ENCODE peak calls at places on chromosomes 11 and 22, in nine cellular contexts. One of them, this sample, is unnamed.

GRCh38 chr11:117221775-117222517 is 9.9 kb downstream of the PCSK7 start:
- DNase-seq in heart left ventricle: peak
- DNase-seq in OCI-LY7: no peak
- DNase-seq in lower leg skin: peak
- DNase-seq in NCI-H2081: peak
- DNase-seq in T-cell: no peak
- DNase-seq in NCI-H1417: no peak
- DNase-seq in NCI-H1436: peak
- DNase-seq in DMS153: peak
- DNase-seq in this sample: peak

GRCh38 chr11:47967577-47968230 is 12.7 kb upstream of the PTPRJ start:
- DNase-seq in DMS153: no peak
- DNase-seq in NCI-H1436: no peak
- DNase-seq in NCI-H1417: no peak
- DNase-seq in OCI-LY7: no peak
- DNase-seq in lower leg skin: no peak
- DNase-seq in NCI-H2081: no peak
- DNase-seq in heart left ventricle: no peak
- DNase-seq in T-cell: no peak
- DNase-seq in this sample: no peak

GRCh38 chr11:69305885-69306540 is 12.1 kb downstream of the MYEOV start:
- DNase-seq in NCI-H1417: no peak
- DNase-seq in lower leg skin: no peak
- DNase-seq in NCI-H2081: no peak
- DNase-seq in NCI-H1436: no peak
- DNase-seq in heart left ventricle: no peak
- DNase-seq in DMS153: no peak
- DNase-seq in OCI-LY7: no peak
- DNase-seq in T-cell: no peak
- DNase-seq in this sample: no peak

GRCh38 chr11:95505927-95506426 is 275.0 kb upstream of the SESN3 start:
- DNase-seq in NCI-H1436: no peak
- DNase-seq in NCI-H2081: no peak
- DNase-seq in heart left ventricle: no peak
- DNase-seq in OCI-LY7: no peak
- DNase-seq in lower leg skin: no peak
- DNase-seq in DMS153: no peak
- DNase-seq in NCI-H1417: no peak
- DNase-seq in T-cell: no peak
- DNase-seq in this sample: no peak

GRCh38 chr11:125923012-125923579 is 18.8 kb downstream of the DDX25 start:
- DNase-seq in NCI-H2081: peak
- DNase-seq in NCI-H1417: peak
- DNase-seq in NCI-H1436: peak
- DNase-seq in T-cell: peak
- DNase-seq in DMS153: peak
- DNase-seq in lower leg skin: peak
- DNase-seq in heart left ventricle: peak
- DNase-seq in OCI-LY7: peak
- DNase-seq in this sample: peak

GRCh38 chr22:41216984-41217383 is 11.9 kb downstream of the L3MBTL2 start:
- DNase-seq in NCI-H1436: no peak
- DNase-seq in T-cell: no peak
- DNase-seq in NCI-H2081: no peak
- DNase-seq in OCI-LY7: no peak
- DNase-seq in NCI-H1417: no peak
- DNase-seq in lower leg skin: no peak
- DNase-seq in DMS153: peak
- DNase-seq in heart left ventricle: no peak
- DNase-seq in this sample: no peak

GRCh38 chr11:127971448-127971847 is 615.9 kb downstream of the ETS1 start:
- DNase-seq in NCI-H2081: no peak
- DNase-seq in DMS153: no peak
- DNase-seq in NCI-H1436: no peak
- DNase-seq in lower leg skin: no peak
- DNase-seq in heart left ventricle: no peak
- DNase-seq in NCI-H1417: no peak
- DNase-seq in OCI-LY7: no peak
- DNase-seq in T-cell: no peak
- DNase-seq in this sample: no peak

GRCh38 chr11:107078375-107078774 is 60.1 kb upstream of the GUCY1A2 start:
- DNase-seq in NCI-H1417: no peak
- DNase-seq in OCI-LY7: no peak
- DNase-seq in heart left ventricle: no peak
- DNase-seq in DMS153: no peak
- DNase-seq in NCI-H2081: no peak
- DNase-seq in NCI-H1436: no peak
- DNase-seq in lower leg skin: no peak
- DNase-seq in T-cell: no peak
- DNase-seq in this sample: no peak

GRCh38 chr11:72635309-72635915 is 38.8 kb downstream of the PDE2A start:
- DNase-seq in OCI-LY7: no peak
- DNase-seq in NCI-H2081: no peak
- DNase-seq in heart left ventricle: no peak
- DNase-seq in T-cell: no peak
- DNase-seq in NCI-H1436: no peak
- DNase-seq in lower leg skin: no peak
- DNase-seq in DMS153: no peak
- DNase-seq in NCI-H1417: no peak
- DNase-seq in this sample: no peak

GRCh38 chr22:19933328-19934241 is 8.0 kb upstream of the COMT start:
- DNase-seq in heart left ventricle: no peak
- DNase-seq in NCI-H1436: no peak
- DNase-seq in NCI-H1417: peak
- DNase-seq in NCI-H2081: no peak
- DNase-seq in T-cell: no peak
- DNase-seq in lower leg skin: no peak
- DNase-seq in OCI-LY7: no peak
- DNase-seq in DMS153: peak
- DNase-seq in this sample: no peak

GRCh38 chr11:1915795-1916131 is 3.7 kb upstream of the TNNT3 start:
- DNase-seq in lower leg skin: no peak
- DNase-seq in T-cell: no peak
- DNase-seq in heart left ventricle: no peak
- DNase-seq in DMS153: no peak
- DNase-seq in OCI-LY7: no peak
- DNase-seq in NCI-H1417: no peak
- DNase-seq in NCI-H2081: no peak
- DNase-seq in NCI-H1436: no peak
- DNase-seq in this sample: no peak

GRCh38 chr11:101881586-101881985 is 33.2 kb upstream of the CEP126 start:
- DNase-seq in lower leg skin: no peak
- DNase-seq in NCI-H1436: no peak
- DNase-seq in T-cell: no peak
- DNase-seq in NCI-H2081: no peak
- DNase-seq in DMS153: no peak
- DNase-seq in heart left ventricle: no peak
- DNase-seq in NCI-H1417: no peak
- DNase-seq in OCI-LY7: no peak
- DNase-seq in this sample: no peak

GRCh38 chr11:88231894-88232482 is 56.7 kb upstream of the RAB38 start:
- DNase-seq in NCI-H1417: peak
- DNase-seq in DMS153: no peak
- DNase-seq in OCI-LY7: peak
- DNase-seq in NCI-H1436: no peak
- DNase-seq in NCI-H2081: no peak
- DNase-seq in T-cell: no peak
- DNase-seq in heart left ventricle: no peak
- DNase-seq in lower leg skin: no peak
- DNase-seq in this sample: no peak

GRCh38 chr11:27024865-27025264 is 15.8 kb upstream of the BBOX1 start:
- DNase-seq in T-cell: no peak
- DNase-seq in NCI-H2081: no peak
- DNase-seq in NCI-H1436: no peak
- DNase-seq in OCI-LY7: no peak
- DNase-seq in NCI-H1417: no peak
- DNase-seq in lower leg skin: no peak
- DNase-seq in heart left ventricle: no peak
- DNase-seq in DMS153: no peak
- DNase-seq in this sample: no peak

GRCh38 chr22:41739576-41739975 is 40.3 kb downstream of the MEI1 start:
- DNase-seq in T-cell: no peak
- DNase-seq in NCI-H1436: no peak
- DNase-seq in NCI-H2081: no peak
- DNase-seq in heart left ventricle: no peak
- DNase-seq in DMS153: no peak
- DNase-seq in lower leg skin: no peak
- DNase-seq in OCI-LY7: no peak
- DNase-seq in NCI-H1417: no peak
- DNase-seq in this sample: no peak

GRCh38 chr11:97717922-97718321 is 1302.8 kb upstream of the CNTN5 start:
- DNase-seq in lower leg skin: peak
- DNase-seq in T-cell: no peak
- DNase-seq in NCI-H2081: no peak
- DNase-seq in OCI-LY7: no peak
- DNase-seq in NCI-H1417: no peak
- DNase-seq in DMS153: no peak
- DNase-seq in heart left ventricle: no peak
- DNase-seq in NCI-H1436: no peak
- DNase-seq in this sample: no peak

GRCh38 chr11:131195801-131196517 is 174.5 kb upstream of the NTM start:
- DNase-seq in heart left ventricle: peak
- DNase-seq in NCI-H1417: no peak
- DNase-seq in lower leg skin: no peak
- DNase-seq in NCI-H2081: peak
- DNase-seq in T-cell: no peak
- DNase-seq in OCI-LY7: no peak
- DNase-seq in DMS153: no peak
- DNase-seq in NCI-H1436: no peak
- DNase-seq in this sample: no peak

GRCh38 chr11:88420165-88420781 is 82.7 kb upstream of the CTSC start:
- DNase-seq in heart left ventricle: peak
- DNase-seq in NCI-H1417: no peak
- DNase-seq in NCI-H1436: no peak
- DNase-seq in OCI-LY7: no peak
- DNase-seq in T-cell: no peak
- DNase-seq in lower leg skin: no peak
- DNase-seq in NCI-H2081: no peak
- DNase-seq in DMS153: no peak
- DNase-seq in this sample: no peak

GRCh38 chr11:20839231-20839630 is 169.8 kb downstream of the NELL1 start:
- DNase-seq in OCI-LY7: no peak
- DNase-seq in DMS153: no peak
- DNase-seq in NCI-H1417: peak
- DNase-seq in heart left ventricle: no peak
- DNase-seq in NCI-H2081: no peak
- DNase-seq in NCI-H1436: no peak
- DNase-seq in T-cell: no peak
- DNase-seq in lower leg skin: no peak
- DNase-seq in this sample: no peak

GRCh38 chr22:29109853-29110252 is 37.0 kb downstream of the KREMEN1 start:
- DNase-seq in lower leg skin: no peak
- DNase-seq in DMS153: no peak
- DNase-seq in NCI-H1417: no peak
- DNase-seq in OCI-LY7: no peak
- DNase-seq in NCI-H2081: no peak
- DNase-seq in NCI-H1436: no peak
- DNase-seq in heart left ventricle: no peak
- DNase-seq in T-cell: no peak
- DNase-seq in this sample: no peak

GRCh38 chr11:73376168-73376802 is at the start of gene RELT:
- DNase-seq in NCI-H1436: peak
- DNase-seq in OCI-LY7: peak
- DNase-seq in heart left ventricle: peak
- DNase-seq in NCI-H2081: peak
- DNase-seq in lower leg skin: peak
- DNase-seq in NCI-H1417: peak
- DNase-seq in T-cell: peak
- DNase-seq in DMS153: peak
- DNase-seq in this sample: peak

GRCh38 chr11:16155448-16155847 is 200.9 kb downstream of the SOX6 start:
- DNase-seq in T-cell: no peak
- DNase-seq in NCI-H1436: no peak
- DNase-seq in heart left ventricle: no peak
- DNase-seq in DMS153: no peak
- DNase-seq in lower leg skin: no peak
- DNase-seq in NCI-H1417: no peak
- DNase-seq in NCI-H2081: no peak
- DNase-seq in OCI-LY7: no peak
- DNase-seq in this sample: no peak

GRCh38 chr11:57100638-57101312 is 81.0 kb upstream of the LRRC55 start:
- DNase-seq in heart left ventricle: no peak
- DNase-seq in NCI-H1417: peak
- DNase-seq in OCI-LY7: no peak
- DNase-seq in T-cell: no peak
- DNase-seq in NCI-H1436: no peak
- DNase-seq in lower leg skin: no peak
- DNase-seq in NCI-H2081: no peak
- DNase-seq in DMS153: peak
- DNase-seq in this sample: no peak

GRCh38 chr11:75959540-75959939 is 144.5 kb downstream of the UVRAG start:
- DNase-seq in OCI-LY7: no peak
- DNase-seq in NCI-H1436: no peak
- DNase-seq in heart left ventricle: no peak
- DNase-seq in DMS153: no peak
- DNase-seq in NCI-H2081: no peak
- DNase-seq in lower leg skin: no peak
- DNase-seq in T-cell: no peak
- DNase-seq in NCI-H1417: no peak
- DNase-seq in this sample: no peak

GRCh38 chr11:112584674-112585073 is 324.0 kb upstream of the PLET1 start:
- DNase-seq in heart left ventricle: no peak
- DNase-seq in OCI-LY7: peak
- DNase-seq in lower leg skin: no peak
- DNase-seq in T-cell: no peak
- DNase-seq in NCI-H1436: peak
- DNase-seq in DMS153: peak
- DNase-seq in NCI-H1417: peak
- DNase-seq in NCI-H2081: no peak
- DNase-seq in this sample: no peak

GRCh38 chr11:35013514-35014191 is 97.2 kb downstream of the PDHX start:
- DNase-seq in OCI-LY7: no peak
- DNase-seq in NCI-H1417: no peak
- DNase-seq in NCI-H2081: no peak
- DNase-seq in T-cell: peak
- DNase-seq in NCI-H1436: no peak
- DNase-seq in DMS153: no peak
- DNase-seq in heart left ventricle: no peak
- DNase-seq in lower leg skin: no peak
- DNase-seq in this sample: no peak

GRCh38 chr22:17726561-17727243 is 47.6 kb downstream of the BID start:
- DNase-seq in lower leg skin: peak
- DNase-seq in NCI-H1417: no peak
- DNase-seq in NCI-H2081: no peak
- DNase-seq in heart left ventricle: peak
- DNase-seq in OCI-LY7: no peak
- DNase-seq in NCI-H1436: no peak
- DNase-seq in DMS153: no peak
- DNase-seq in T-cell: no peak
- DNase-seq in this sample: no peak

This sample was measured in Peyer's patch.